ENCODE peak calls at places on chromosome 11, in five cellular contexts. W is CD8-positive, alpha-beta T cell; I is Caco-2; T is thoracic aorta; G is cardiac muscle cell. D is an unnamed sample. For H3K27me3, the result is how much of the 10 kb centered on the place peaks cover.

GRCh38 chr11:111775024-111775710 is 9.0 kb upstream of the PPP2R1B start:
- DNase-seq in T (no peak), I (no peak), G (peak), W (no peak), D (no peak)

GRCh38 chr11:64580387-64580786 is 10.6 kb upstream of the SLC22A12 start:
- DNase-seq in W (no peak), T (no peak), G (peak), I (no peak), D (no peak)

GRCh38 chr11:117677729-117678310 is 119.2 kb downstream of the DSCAML1 start:
- DNase-seq in I (no peak), W (no peak), G (no peak), T (no peak), D (no peak)

GRCh38 chr11:78787696-78788095 is 213.0 kb upstream of the NARS2 start:
- DNase-seq in T (no peak), G (no peak), W (no peak), I (no peak), D (no peak)

GRCh38 chr11:9784602-9785315 is 120.9 kb downstream of the SWAP70 start:
- DNase-seq in W (no peak), T (no peak), I (no peak), G (peak), D (no peak)

GRCh38 chr11:12166299-12167092 is 56.1 kb downstream of the MICAL2 start:
- DNase-seq in I (no peak), G (no peak), W (no peak), T (no peak), D (no peak)

GRCh38 chr11:72573380-72573949 is 100.8 kb downstream of the PDE2A start:
- DNase-seq in G (peak), I (peak), W (no peak), T (no peak), D (no peak)

GRCh38 chr11:59865031-59865430 is 1.3 kb downstream of the TCN1 start:
- DNase-seq in I (no peak), W (no peak), T (no peak), G (peak), D (no peak)

GRCh38 chr11:77091146-77091940 is 11.3 kb upstream of the OMP start:
- DNase-seq in T (peak), I (peak), G (peak), W (peak), D (peak)

GRCh38 chr11:119816660-119817059 is 87.7 kb upstream of the NECTIN1 start:
- DNase-seq in W (no peak), G (peak), T (no peak), I (no peak), D (no peak)

GRCh38 chr11:72225411-72225951 is 914 bp downstream of the INPPL1 start:
- DNase-seq in W (no peak), I (peak), G (peak), T (no peak), D (no peak)

DNA sequence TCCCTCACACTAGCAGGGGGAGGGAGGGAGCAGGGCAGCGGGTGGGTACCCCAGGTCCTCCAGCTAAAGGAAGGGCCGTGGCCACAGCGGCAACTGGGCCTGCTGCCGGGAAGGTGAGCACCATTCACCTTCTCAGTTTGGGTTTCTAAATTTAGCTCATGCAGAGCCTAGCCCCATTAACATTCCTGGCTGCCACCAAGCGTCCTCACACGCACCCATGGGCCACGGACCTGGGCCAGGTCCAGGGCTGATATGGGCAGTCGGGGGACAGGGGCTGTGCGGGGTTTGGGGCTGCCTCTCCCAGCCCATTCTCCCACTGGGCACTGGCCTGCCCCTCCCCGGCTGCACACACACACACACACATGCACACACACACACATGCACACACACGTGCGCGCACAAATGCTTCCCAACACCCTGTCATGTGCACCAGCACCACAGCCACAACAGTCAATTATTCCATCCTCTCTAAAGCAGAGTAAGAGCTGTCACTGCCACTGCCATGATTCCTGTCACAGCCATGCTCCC is 28.7 kb downstream of the SYT7 start:
- DNase-seq in W (no peak), T (no peak), G (no peak), I (no peak), D (no peak)
- H3K27me3 ChIP-seq in W (under half), T (under half), G (under half), I (under half), D (under half)

GRCh38 chr11:2377511-2378443 is 667 bp downstream of the CD81 start:
- DNase-seq in I (peak), T (no peak), W (peak), G (peak), D (peak)

GRCh38 chr11:2376751-2377451 is at the start of gene CD81:
- DNase-seq in T (no peak), G (peak), W (peak), I (peak), D (peak)

GRCh38 chr11:2375341-2375853 is 1.7 kb upstream of the CD81 start:
- DNase-seq in W (no peak), I (peak), G (no peak), T (no peak), D (no peak)

GRCh38 chr11:2374456-2375201 is 2.5 kb upstream of the CD81 start:
- DNase-seq in G (no peak), I (no peak), T (no peak), W (no peak), D (no peak)

DNA sequence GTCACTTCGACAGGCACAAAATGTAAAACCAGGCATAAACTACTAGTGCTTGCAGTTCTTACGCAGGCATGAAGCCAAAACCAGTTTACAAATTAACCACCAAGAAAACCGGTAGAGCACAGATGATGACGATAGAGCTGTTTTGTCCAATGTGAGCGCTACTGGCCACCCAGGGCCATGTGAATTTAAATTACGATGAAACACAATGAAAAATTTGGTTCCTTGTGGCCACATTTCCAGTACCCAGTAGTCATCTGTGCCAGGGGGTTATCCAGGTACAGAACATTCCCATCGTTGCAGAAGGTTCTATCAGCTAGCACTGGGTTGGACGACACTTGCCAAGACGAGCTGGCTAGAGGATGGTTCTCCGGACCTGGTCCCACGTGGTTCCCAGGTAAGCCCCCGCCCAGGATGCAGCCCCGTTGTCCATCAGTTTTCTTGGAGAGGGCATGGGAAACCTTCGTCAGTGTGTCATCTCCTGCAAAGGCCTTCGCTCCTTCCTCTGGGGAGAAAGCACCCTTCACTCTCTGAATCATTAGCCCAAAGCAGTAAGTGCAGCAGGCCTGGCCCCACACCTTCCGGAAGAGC is 1.1 kb upstream of the CD81 start:
- DNase-seq in T (no peak), I (no peak), W (no peak), G (no peak), D (no peak)
- H3K27me3 ChIP-seq in T (under half), I (under half), W (under half), G (under half), D (under half)

GRCh38 chr11:110505514-110506284 is 76.0 kb downstream of the FDX1 start:
- DNase-seq in G (no peak), T (no peak), W (no peak), I (no peak), D (no peak)
- H3K27me3 ChIP-seq in G (under half), T (under half), W (under half), I (under half), D (under half)

GRCh38 chr11:63493127-63493526 is 2.2 kb upstream of the PLAAT5 start:
- DNase-seq in I (no peak), T (no peak), W (no peak), G (no peak), D (no peak)
- H3K27me3 ChIP-seq in I (under half), T (under half), W (under half), G (under half), D (under half)

DNA sequence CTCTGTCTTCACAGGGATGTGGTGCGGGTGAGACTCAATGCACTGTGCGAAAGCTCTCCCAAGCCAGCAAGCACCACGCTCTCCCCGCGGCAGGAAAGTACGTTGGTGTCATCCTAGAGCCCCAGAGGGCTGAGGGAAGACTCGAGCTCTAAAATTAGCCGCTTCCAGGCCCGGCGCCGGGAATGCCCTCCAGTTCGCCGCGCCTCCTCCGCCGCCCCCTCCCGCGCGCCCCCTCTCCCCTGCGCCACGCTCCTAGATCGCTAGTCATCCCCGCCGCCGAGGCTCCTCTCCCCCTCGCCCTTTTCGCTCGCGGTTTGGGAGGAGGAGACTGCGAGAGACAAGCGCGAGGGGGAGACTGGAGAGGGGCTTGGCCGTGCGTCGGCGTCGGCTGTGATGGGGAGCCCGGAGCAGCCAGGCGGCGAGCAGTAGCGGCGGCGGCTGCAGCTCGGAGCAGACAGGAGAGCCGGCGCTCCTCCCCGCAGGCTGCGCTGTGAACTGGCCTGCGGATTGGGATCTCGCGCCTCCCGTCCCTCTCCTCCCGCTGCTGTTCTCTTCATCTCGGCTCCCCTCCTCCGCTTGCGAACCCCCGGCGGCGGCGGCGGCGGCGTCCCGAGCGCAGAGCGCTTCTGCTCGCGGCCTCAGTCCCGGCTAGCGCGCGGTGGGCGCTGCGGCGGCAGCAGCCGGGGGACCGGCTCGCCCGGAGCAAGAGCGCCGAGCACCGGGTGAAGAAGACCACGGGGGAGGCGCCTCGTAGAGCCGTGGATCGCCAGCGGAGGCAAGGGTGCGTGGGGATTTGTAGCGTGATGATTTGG is at the start of gene FAT3:
- DNase-seq in I (no peak), G (peak), W (no peak), T (no peak), D (no peak)
- H3K27me3 ChIP-seq in I (under half), G (under half), W (under half), T (under half), D (under half)